ENCODE peak calls at places on chromosomes 16 and 17, in five cellular contexts. C, S, Q, R and G are unnamed samples.

GRCh38 chr17:50101346-50102163 is 6.4 kb downstream of the PDK2 start:
- DNase-seq in C (no peak), S (peak), Q (no peak), R (peak), G (no peak)

GRCh38 chr16:64823676-64824075 is 298.2 kb downstream of the CDH11 start:
- DNase-seq in C (no peak), S (no peak), Q (no peak), R (no peak), G (no peak)

GRCh38 chr16:8376858-8377257 is 213.5 kb downstream of the TMEM114 start:
- DNase-seq in C (no peak), S (no peak), Q (no peak), R (no peak), G (no peak)

GRCh38 chr17:64411999-64412771 is 21.5 kb upstream of the PECAM1 start:
- DNase-seq in C (no peak), S (peak), Q (peak), R (peak), G (peak)

GRCh38 chr16:86874141-86874540 is 295.8 kb downstream of the FOXL1 start:
- DNase-seq in C (no peak), S (no peak), Q (no peak), R (peak), G (no peak)

GRCh38 chr17:57785032-57785431 is 39.9 kb upstream of the CCDC182 start:
- DNase-seq in C (no peak), S (peak), Q (no peak), R (peak), G (no peak)

GRCh38 chr17:45046536-45047125 is 4.8 kb downstream of the DCAKD start:
- DNase-seq in C (no peak), S (no peak), Q (no peak), R (no peak), G (no peak)

GRCh38 chr17:77821114-77821513 is 137.4 kb upstream of the TNRC6C start:
- DNase-seq in C (no peak), S (no peak), Q (no peak), R (no peak), G (no peak)

GRCh38 chr17:82693168-82693867 is 5.2 kb downstream of the RAB40B start:
- DNase-seq in C (no peak), S (no peak), Q (no peak), R (no peak), G (no peak)

GRCh38 chr17:1179112-1179634 is 608 bp downstream of the ABR start:
- DNase-seq in C (no peak), S (no peak), Q (no peak), R (peak), G (no peak)

GRCh38 chr16:814974-815373 is 14.4 kb upstream of the GNG13 start:
- DNase-seq in C (peak), S (no peak), Q (peak), R (no peak), G (no peak)

GRCh38 chr17:78271419-78272160 is 40.2 kb downstream of the TMEM235 start:
- DNase-seq in C (no peak), S (no peak), Q (no peak), R (peak), G (no peak)

GRCh38 chr16:88870608-88871348 is 4.3 kb upstream of the PABPN1L start:
- DNase-seq in C (no peak), S (no peak), Q (no peak), R (no peak), G (no peak)

GRCh38 chr17:29251969-29252866 is 5.6 kb downstream of the CRYBA1 start:
- DNase-seq in C (no peak), S (no peak), Q (peak), R (peak), G (no peak)

GRCh38 chr16:84959784-84960417 is 51.4 kb downstream of the ZDHHC7 start:
- DNase-seq in C (no peak), S (no peak), Q (no peak), R (no peak), G (no peak)

GRCh38 chr16:46929378-46930332 is 43.8 kb downstream of the DNAJA2 start:
- DNase-seq in C (peak), S (peak), Q (peak), R (peak), G (peak)

GRCh38 chr17:68981288-68981687 is 26.1 kb upstream of the ABCA8 start:
- DNase-seq in C (peak), S (peak), Q (peak), R (no peak), G (no peak)

GRCh38 chr17:43917348-43918025 is 10.2 kb upstream of the MPP2 start:
- DNase-seq in C (no peak), S (no peak), Q (peak), R (peak), G (peak)
- TF ChIP-seq CTCF in C (peak), S (no peak), Q (peak), R (peak), G (no peak)

GRCh38 chr17:16463341-16464000 is 28.5 kb downstream of the LRRC75A start:
- DNase-seq in C (no peak), S (peak), Q (no peak), R (peak), G (no peak)
- TF ChIP-seq CTCF in C (peak), S (no peak), Q (peak), R (peak), G (no peak)

GRCh38 chr16:57169327-57169726 is 16.5 kb downstream of the PSME3IP1 start:
- DNase-seq in C (no peak), S (no peak), Q (no peak), R (no peak), G (no peak)

GRCh38 chr16:57167537-57167936 is 18.3 kb downstream of the PSME3IP1 start:
- DNase-seq in C (no peak), S (no peak), Q (no peak), R (no peak), G (no peak)

GRCh38 chr16:57165923-57166322 is 19.9 kb downstream of the PSME3IP1 start:
- DNase-seq in C (no peak), S (no peak), Q (peak), R (no peak), G (no peak)

GRCh38 chr16:57166951-57167350 is 18.9 kb downstream of the PSME3IP1 start:
- DNase-seq in C (no peak), S (no peak), Q (peak), R (no peak), G (no peak)

GRCh38 chr16:57167951-57168350 is 17.9 kb downstream of the PSME3IP1 start:
- DNase-seq in C (peak), S (no peak), Q (peak), R (peak), G (no peak)
- TF ChIP-seq CTCF in C (peak), S (no peak), Q (peak), R (peak), G (no peak)

DNA sequence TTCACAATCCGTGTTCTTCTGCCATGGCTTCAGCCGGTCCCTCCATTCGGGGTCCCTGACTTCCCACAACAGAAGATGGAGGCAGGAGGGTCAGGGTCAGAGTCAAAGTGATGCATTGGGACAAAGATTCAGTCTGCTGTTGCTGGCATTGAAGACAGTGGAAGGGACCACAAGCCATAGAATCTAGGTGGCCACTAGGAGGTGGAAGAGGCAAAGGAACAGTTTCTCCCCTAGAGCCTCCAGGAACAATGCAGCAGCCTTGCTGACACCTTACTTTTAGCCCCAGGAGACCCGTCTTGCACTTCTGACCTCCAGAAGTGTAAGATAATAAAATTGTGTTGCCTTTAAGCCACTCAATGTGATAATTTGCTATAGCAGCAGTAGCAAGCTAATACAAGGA is 55.9 kb downstream of the MFSD11 start:
- DNase-seq in C (no peak), S (no peak), Q (peak), R (no peak), G (no peak)
- TF ChIP-seq CTCF in C (peak), S (no peak), Q (peak), R (no peak), G (no peak)

DNA sequence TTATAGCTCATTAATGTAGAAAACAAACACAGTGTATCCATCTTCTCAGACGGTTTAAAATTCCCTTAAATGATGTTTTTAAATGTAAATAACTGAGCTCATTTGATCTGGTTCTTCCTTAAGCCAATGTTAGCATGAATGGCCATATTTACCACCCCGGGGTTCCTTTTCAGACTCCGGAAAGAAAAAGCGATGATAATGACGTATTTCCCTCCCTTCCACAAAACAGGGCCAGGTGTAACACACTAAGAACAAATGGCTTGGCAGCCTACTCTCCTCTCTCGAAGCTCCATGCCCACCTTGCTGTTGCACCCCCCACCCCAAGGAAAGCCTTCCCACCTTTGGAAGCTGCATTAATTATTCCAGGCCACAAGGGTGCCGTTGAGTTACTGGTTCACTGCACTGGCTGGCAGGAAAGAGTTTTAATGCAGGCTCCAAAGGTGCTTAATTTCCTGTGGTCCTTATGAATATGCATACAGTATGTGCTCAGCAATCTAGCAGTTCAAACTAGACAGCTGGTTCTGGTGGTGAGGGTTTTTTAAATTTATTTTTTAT is 378.9 kb downstream of the WWOX start:
- DNase-seq in C (no peak), S (no peak), Q (no peak), R (no peak), G (no peak)
- TF ChIP-seq CTCF in C (no peak), S (no peak), Q (peak), R (no peak), G (no peak)

GRCh38 chr16:25395528-25395927 is 137.9 kb upstream of the ZKSCAN2 start:
- DNase-seq in C (no peak), S (no peak), Q (no peak), R (no peak), G (no peak)
- TF ChIP-seq CTCF in C (no peak), S (no peak), Q (no peak), R (no peak), G (no peak)

DNA sequence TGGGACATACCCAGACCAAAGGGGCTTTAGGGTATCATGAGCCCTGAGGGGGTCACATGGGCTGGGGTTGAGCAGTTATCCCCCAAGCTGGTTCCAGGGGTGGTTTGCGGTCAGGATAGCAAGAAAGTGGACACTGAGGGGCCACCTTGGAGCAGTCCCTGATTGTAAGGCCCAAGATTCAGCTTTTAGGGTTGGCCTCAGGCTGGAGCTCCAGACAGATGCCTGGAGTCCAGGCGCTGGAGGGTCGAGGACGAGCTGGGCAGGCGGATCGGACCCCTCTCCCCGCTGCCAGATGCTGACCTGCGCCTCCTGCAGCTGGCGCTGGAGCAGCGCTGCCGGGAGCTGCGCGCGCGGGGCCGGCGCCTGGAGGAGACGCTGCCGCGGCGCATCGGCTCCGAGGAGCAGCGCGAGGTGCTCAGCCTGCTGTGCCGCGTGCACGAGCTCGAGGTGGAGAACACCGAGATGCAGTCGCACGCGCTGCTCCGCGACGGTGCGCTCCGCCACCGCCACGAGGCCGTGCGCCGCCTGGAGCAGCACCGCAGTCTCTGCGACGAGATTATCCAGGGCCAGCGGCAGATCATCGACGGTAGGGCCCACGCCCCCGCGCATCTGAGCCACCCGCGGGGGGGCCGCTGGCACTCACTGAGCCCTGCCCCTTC is 10.0 kb downstream of the BTBD17 start:
- DNase-seq in C (no peak), S (no peak), Q (no peak), R (peak), G (no peak)
- TF ChIP-seq CTCF in C (no peak), S (no peak), Q (no peak), R (peak), G (no peak)

DNA sequence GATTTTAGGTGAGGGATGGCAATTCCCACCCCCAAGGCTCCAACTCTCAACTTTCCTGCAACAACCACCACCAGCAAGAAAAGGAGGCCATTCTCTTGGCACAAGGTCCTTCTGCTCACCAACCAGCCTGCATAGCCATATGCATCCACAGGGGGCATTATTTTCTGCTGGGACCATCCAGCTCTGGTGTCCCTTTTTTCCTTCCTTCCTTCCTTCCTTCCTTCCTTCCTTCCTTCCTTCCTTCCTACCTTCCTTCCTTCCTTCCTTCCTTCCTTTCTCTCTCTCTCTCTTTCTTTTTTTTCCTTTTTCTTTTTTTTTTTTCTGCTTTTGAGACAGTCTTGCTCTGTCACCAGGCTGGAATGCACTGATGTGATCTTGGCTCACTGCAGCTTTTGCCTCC is 21.1 kb upstream of the COX10 start:
- DNase-seq in C (no peak), S (no peak), Q (no peak), R (no peak), G (no peak)
- TF ChIP-seq CTCF in C (no peak), S (no peak), Q (peak), R (peak), G (no peak)

DNA sequence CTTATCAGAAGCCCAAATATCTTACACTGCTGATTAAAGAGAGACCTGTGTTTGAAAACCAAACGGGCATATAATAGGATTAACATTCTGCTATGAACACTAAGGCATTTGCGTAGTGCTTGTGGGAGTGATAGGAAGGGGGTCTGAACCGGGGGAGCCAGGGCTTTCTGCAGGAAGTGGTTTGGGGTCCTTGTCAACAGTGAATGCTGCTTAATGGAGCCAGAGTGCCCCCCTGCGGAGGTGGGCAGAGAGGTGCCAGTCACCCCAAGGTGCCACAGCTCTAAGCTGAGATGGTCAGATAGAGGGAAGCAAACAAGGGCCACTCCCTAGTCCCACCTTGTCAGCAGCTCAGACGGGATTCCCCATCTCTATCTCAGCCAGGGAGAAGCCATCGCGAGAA is 17.6 kb downstream of the NAA60 start:
- DNase-seq in C (no peak), S (no peak), Q (no peak), R (no peak), G (no peak)
- TF ChIP-seq CTCF in C (no peak), S (no peak), Q (no peak), R (no peak), G (no peak)

GRCh38 chr17:51734462-51734861 is 424.1 kb downstream of the CA10 start:
- DNase-seq in C (no peak), S (no peak), Q (no peak), R (no peak), G (no peak)
- TF ChIP-seq CTCF in C (no peak), S (no peak), Q (peak), R (peak), G (no peak)